ENCODE peak calls at places on chromosomes 12 and 14, in seven cellular contexts. R is HCT116, A is SK-N-SH, T is GM12878, B is K562, F is H1, G is HepG2. C is an unnamed sample.

GRCh38 chr12:122106891-122107660 is 28.5 kb downstream of the MLXIP start:
- DNase-seq in R (no peak), A (no peak), T (no peak), B (no peak), F (no peak), G (no peak), C (no peak)

GRCh38 chr14:70808023-70808401 is 1.3 kb downstream of the MAP3K9 start:
- DNase-seq in R (peak), A (peak), T (no peak), B (no peak), F (no peak), G (peak), C (peak)

GRCh38 chr14:72679106-72679505 is 214.8 kb downstream of the DPF3 start:
- DNase-seq in R (no peak), A (peak), T (no peak), B (no peak), F (no peak), G (no peak), C (no peak)

GRCh38 chr12:84911331-84912190 is 1.0 kb downstream of the SLC6A15 start:
- DNase-seq in R (no peak), A (peak), T (no peak), B (no peak), F (peak), G (no peak), C (peak)

GRCh38 chr12:76346798-76347420 is 1.3 kb downstream of the BBS10 start:
- DNase-seq in R (no peak), A (peak), T (peak), B (peak), F (no peak), G (peak), C (no peak)

GRCh38 chr14:32774214-32774613 is 164.5 kb upstream of the NPAS3 start:
- DNase-seq in R (no peak), A (no peak), T (no peak), B (no peak), F (no peak), G (no peak), C (no peak)

GRCh38 chr14:60775296-60775695 is 40.7 kb downstream of the MNAT1 start:
- DNase-seq in R (no peak), A (no peak), T (no peak), B (no peak), F (no peak), G (no peak), C (no peak)

GRCh38 chr12:51183816-51184215 is 10.9 kb upstream of the TFCP2 start:
- DNase-seq in R (no peak), A (peak), T (no peak), B (peak), F (no peak), G (no peak), C (no peak)

GRCh38 chr14:91388551-91388975 is 29.1 kb downstream of the CCDC88C start:
- DNase-seq in R (no peak), A (no peak), T (no peak), B (no peak), F (no peak), G (no peak), C (no peak)

GRCh38 chr14:70162353-70162752 is 26.4 kb downstream of the SLC8A3 start:
- DNase-seq in R (no peak), A (peak), T (no peak), B (no peak), F (no peak), G (no peak), C (no peak)

GRCh38 chr14:20377171-20377570 is 33.7 kb downstream of the PARP2 start:
- DNase-seq in R (no peak), A (no peak), T (no peak), B (no peak), F (no peak), G (no peak), C (no peak)

GRCh38 chr12:56941299-56942017 is 7.2 kb upstream of the SDR9C7 start:
- DNase-seq in R (peak), A (no peak), T (peak), B (peak), F (peak), G (peak), C (no peak)

GRCh38 chr14:90780519-90780918 is 35.7 kb downstream of the TTC7B start:
- DNase-seq in R (no peak), A (no peak), T (no peak), B (no peak), F (no peak), G (no peak), C (no peak)

GRCh38 chr14:51507556-51508511 is 143.9 kb upstream of the FRMD6 start:
- DNase-seq in R (no peak), A (peak), T (no peak), B (no peak), F (no peak), G (no peak), C (no peak)

GRCh38 chr14:59308706-59309105 is 120.2 kb downstream of the DAAM1 start:
- DNase-seq in R (no peak), A (no peak), T (no peak), B (no peak), F (no peak), G (no peak), C (no peak)

GRCh38 chr12:69157023-69157655 is 82.2 kb upstream of the CPSF6 start:
- DNase-seq in R (peak), A (peak), T (peak), B (peak), F (peak), G (peak), C (peak)

GRCh38 chr14:61119006-61119405 is 138.0 kb downstream of the SLC38A6 start:
- DNase-seq in R (no peak), A (no peak), T (no peak), B (no peak), F (no peak), G (no peak), C (no peak)

GRCh38 chr12:94954029-94954685 is 49.3 kb downstream of the NDUFA12 start:
- DNase-seq in R (peak), A (no peak), T (no peak), B (peak), F (no peak), G (no peak), C (no peak)

GRCh38 chr14:71452535-71452934 is 479.7 kb upstream of the RGS6 start:
- DNase-seq in R (no peak), A (no peak), T (no peak), B (no peak), F (no peak), G (no peak), C (no peak)

GRCh38 chr14:71891970-71892369 is 40.3 kb upstream of the RGS6 start:
- DNase-seq in R (no peak), A (no peak), T (no peak), B (no peak), F (no peak), G (no peak), C (no peak)

GRCh38 chr12:110669193-110669502 is 19.8 kb downstream of the HVCN1 start:
- DNase-seq in R (no peak), A (no peak), T (no peak), B (no peak), F (no peak), G (no peak), C (no peak)

GRCh38 chr12:100862600-100863149 is 68.1 kb downstream of the ANO4 start:
- DNase-seq in R (no peak), A (no peak), T (no peak), B (no peak), F (no peak), G (no peak), C (no peak)

GRCh38 chr12:85441740-85442139 is 161.7 kb downstream of the ALX1 start:
- DNase-seq in R (peak), A (peak), T (no peak), B (no peak), F (no peak), G (peak), C (peak)

GRCh38 chr14:76938092-76938500 is 90.4 kb downstream of the IRF2BPL start:
- DNase-seq in R (no peak), A (no peak), T (no peak), B (no peak), F (no peak), G (no peak), C (no peak)

GRCh38 chr14:95452176-95452889 is 64.1 kb downstream of the SYNE3 start:
- DNase-seq in R (no peak), A (peak), T (no peak), B (peak), F (peak), G (peak), C (peak)

GRCh38 chr12:117025481-117026151 is 73.6 kb downstream of the TESC start:
- DNase-seq in R (peak), A (peak), T (no peak), B (peak), F (peak), G (peak), C (peak)

GRCh38 chr12:6275609-6276246 is 34.8 kb upstream of the PLEKHG6 start:
- DNase-seq in R (no peak), A (no peak), T (no peak), B (no peak), F (no peak), G (no peak), C (no peak)

GRCh38 chr14:81303258-81303935 is 82.6 kb upstream of the GTF2A1 start:
- DNase-seq in R (peak), A (no peak), T (peak), B (peak), F (no peak), G (peak), C (no peak)

GRCh38 chr12:70719672-70720420 is 82.6 kb upstream of the PTPRB start:
- DNase-seq in R (no peak), A (peak), T (no peak), B (peak), F (peak), G (peak), C (peak)

GRCh38 chr12:59118356-59118755 is 198.1 kb upstream of the LRIG3 start:
- DNase-seq in R (no peak), A (no peak), T (no peak), B (no peak), F (no peak), G (no peak), C (no peak)

GRCh38 chr12:96743606-96744005 is 163.5 kb upstream of the NEDD1 start:
- DNase-seq in R (no peak), A (no peak), T (no peak), B (no peak), F (no peak), G (no peak), C (no peak)

DNA sequence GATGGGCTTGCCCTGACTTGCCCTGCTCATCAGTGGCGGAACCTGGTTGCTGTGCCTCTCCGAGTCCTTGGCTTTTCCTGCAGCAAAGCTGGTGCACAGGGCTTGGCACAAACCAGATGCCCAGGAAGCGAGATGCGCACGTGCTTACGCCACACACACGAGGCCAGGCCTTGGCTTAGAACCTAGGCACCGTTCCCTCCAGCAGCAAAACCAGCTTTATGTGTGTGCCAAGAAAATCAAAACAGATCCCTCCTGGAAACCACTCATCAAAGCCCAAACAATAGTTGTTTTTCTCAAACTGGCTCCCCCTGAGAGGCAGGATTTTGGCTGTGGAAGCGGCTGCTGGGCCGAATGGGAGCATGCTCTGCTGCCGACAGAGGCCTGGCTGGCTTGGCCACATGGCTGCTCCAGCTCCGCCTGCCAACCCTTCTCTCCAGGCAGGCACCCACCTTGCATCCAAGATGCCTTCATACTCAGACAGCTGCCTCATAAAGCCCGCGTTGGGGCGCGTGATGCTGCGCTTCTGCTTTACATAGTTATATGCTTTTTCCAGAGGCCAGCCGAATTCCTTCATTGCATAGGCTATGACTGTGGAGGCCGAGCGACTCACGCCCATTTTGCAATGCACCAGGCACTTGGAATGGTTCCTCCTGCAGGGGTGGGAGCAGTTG is 58.7 kb downstream of the SSH1 start:
- DNase-seq in R (no peak), A (no peak), T (no peak), B (no peak), F (no peak), G (no peak), C (no peak)
- TF ChIP-seq JUND in R (no peak), A (no peak), T (no peak), B (no peak), F (no peak), G (no peak), C (no peak)

GRCh38 chr14:96501383-96501745 is 818 bp upstream of the PAPOLA start:
- DNase-seq in R (no peak), A (peak), T (no peak), B (no peak), F (no peak), G (no peak), C (peak)
- TF ChIP-seq JUND in R (no peak), A (no peak), T (no peak), B (no peak), F (no peak), G (no peak), C (no peak)

GRCh38 chr12:128914908-128915563 is 61.8 kb downstream of the GLT1D1 start:
- DNase-seq in R (no peak), A (no peak), T (peak), B (no peak), F (no peak), G (no peak), C (no peak)
- TF ChIP-seq JUND in R (no peak), A (no peak), T (no peak), B (no peak), F (no peak), G (no peak), C (no peak)

GRCh38 chr12:3069714-3070113 is 7.5 kb upstream of the TSPAN9 start:
- DNase-seq in R (no peak), A (no peak), T (no peak), B (no peak), F (no peak), G (no peak), C (no peak)
- TF ChIP-seq JUND in R (no peak), A (no peak), T (no peak), B (no peak), F (no peak), G (no peak), C (no peak)

GRCh38 chr14:55128386-55129085 is 516 bp upstream of the LGALS3 start:
- DNase-seq in R (no peak), A (no peak), T (no peak), B (no peak), F (no peak), G (no peak), C (no peak)

GRCh38 chr14:55129428-55130193 is 559 bp downstream of the LGALS3 start:
- DNase-seq in R (no peak), A (peak), T (no peak), B (no peak), F (peak), G (peak), C (peak)

GRCh38 chr14:55131782-55132181 is 2.7 kb downstream of the LGALS3 start:
- DNase-seq in R (no peak), A (no peak), T (no peak), B (no peak), F (no peak), G (no peak), C (peak)

GRCh38 chr14:55129086-55129427 is at the start of gene LGALS3:
- DNase-seq in R (no peak), A (peak), T (no peak), B (peak), F (no peak), G (no peak), C (peak)

DNA sequence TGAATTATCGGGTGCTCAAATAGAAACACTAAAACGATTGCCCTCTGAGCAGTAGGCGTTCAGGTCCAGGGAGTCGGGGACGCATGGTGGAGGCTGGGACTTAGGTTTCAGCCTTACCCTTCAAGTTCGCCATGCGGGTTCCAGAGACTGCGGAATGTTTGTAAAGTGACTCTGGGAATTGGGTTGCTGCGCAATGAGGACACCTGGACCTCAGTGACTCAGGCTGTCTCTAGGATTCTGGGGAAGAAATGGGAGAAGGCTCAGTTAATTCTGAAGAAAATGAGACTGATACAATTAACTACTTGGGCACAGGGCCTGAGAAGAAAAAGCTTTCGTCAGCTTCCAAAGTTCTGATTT is 1.1 kb downstream of the LGALS3 start:
- DNase-seq in R (no peak), A (no peak), T (no peak), B (no peak), F (no peak), G (peak), C (peak)
- TF ChIP-seq JUND in R (no peak), A (no peak), T (no peak), B (no peak), F (no peak), G (no peak), C (no peak)

GRCh38 chr12:46214668-46215429 is 54.0 kb downstream of the SLC38A1 start:
- DNase-seq in R (no peak), A (no peak), T (peak), B (no peak), F (no peak), G (no peak), C (no peak)

GRCh38 chr12:46218509-46219095 is 50.2 kb downstream of the SLC38A1 start:
- DNase-seq in R (no peak), A (no peak), T (no peak), B (no peak), F (no peak), G (no peak), C (peak)

GRCh38 chr12:46219892-46220655 is 48.8 kb downstream of the SLC38A1 start:
- DNase-seq in R (peak), A (no peak), T (no peak), B (peak), F (no peak), G (peak), C (no peak)

GRCh38 chr12:46219147-46219891 is 49.5 kb downstream of the SLC38A1 start:
- DNase-seq in R (no peak), A (no peak), T (no peak), B (no peak), F (no peak), G (no peak), C (no peak)

DNA sequence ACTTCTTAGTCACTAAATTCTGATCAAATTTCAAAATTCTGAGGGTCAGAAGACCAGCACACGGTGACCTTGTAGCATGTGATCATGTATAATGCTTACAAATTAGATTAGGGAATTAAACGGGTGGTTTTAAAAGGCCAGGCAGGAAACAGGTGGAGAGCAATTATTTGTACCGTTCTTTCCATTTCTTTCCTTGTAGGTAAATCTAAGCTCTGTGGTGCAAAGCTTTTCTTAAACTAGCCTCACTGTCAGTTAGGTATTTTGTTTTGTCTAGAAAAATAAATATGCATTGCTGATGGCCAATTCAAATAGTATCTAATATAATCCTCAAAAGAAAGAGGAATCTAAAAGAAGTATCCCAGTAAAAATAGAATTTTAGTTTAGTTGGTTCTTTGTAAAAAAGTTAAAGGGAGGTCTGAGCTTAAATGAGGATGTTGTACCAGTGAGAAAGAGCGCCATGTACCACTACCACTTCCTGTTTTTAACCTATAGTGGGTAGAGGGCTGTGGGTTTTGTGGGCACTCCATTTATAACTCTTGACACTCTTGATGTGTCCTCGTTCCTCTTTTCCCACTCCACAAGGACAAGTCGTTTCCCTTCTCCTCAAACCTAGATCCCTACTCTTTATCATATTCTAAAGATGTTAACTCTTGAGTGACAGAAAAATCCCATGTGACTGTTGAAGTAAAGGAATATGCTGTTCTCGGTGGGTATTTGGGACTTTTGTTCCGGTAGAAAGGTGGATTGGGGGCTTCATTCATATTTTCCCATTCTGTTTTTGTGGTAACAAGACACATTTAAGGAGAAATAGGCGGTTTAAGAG is 50.9 kb downstream of the SLC38A1 start:
- DNase-seq in R (no peak), A (no peak), T (peak), B (no peak), F (no peak), G (no peak), C (no peak)
- TF ChIP-seq JUND in R (no peak), A (no peak), T (no peak), B (no peak), F (no peak), G (no peak), C (no peak)

GRCh38 chr12:88111074-88111652 is 30.7 kb downstream of the CEP290 start:
- DNase-seq in R (peak), A (peak), T (peak), B (peak), F (no peak), G (peak), C (peak)
- TF ChIP-seq JUND in R (no peak), A (no peak), T (no peak), B (no peak), F (no peak), G (no peak), C (no peak)

C was measured in T47D.